ENCODE peak calls at places on chromosome 17, in four cellular contexts. One of them, this sample, is unnamed.

GRCh38 chr17:74972107-74972972 is at the start of gene HID1:
- DNase-seq in activated CD8-positive, alpha-beta T cell treated with anti-CD3 and anti-CD28 coated beads for 36 hours: peak
- DNase-seq in GM06990: peak
- DNase-seq in colonic mucosa: peak
- DNase-seq in this sample: no peak

GRCh38 chr17:39722965-39723848 is 7.1 kb downstream of the MIEN1 start:
- DNase-seq in activated CD8-positive, alpha-beta T cell treated with anti-CD3 and anti-CD28 coated beads for 36 hours: peak
- DNase-seq in GM06990: no peak
- DNase-seq in colonic mucosa: peak
- DNase-seq in this sample: no peak

GRCh38 chr17:869067-869466 is 86.9 kb downstream of the MRM3 start:
- DNase-seq in activated CD8-positive, alpha-beta T cell treated with anti-CD3 and anti-CD28 coated beads for 36 hours: no peak
- DNase-seq in GM06990: no peak
- DNase-seq in colonic mucosa: peak
- DNase-seq in this sample: no peak

GRCh38 chr17:82285141-82285540 is 11.6 kb upstream of the CSNK1D start:
- DNase-seq in activated CD8-positive, alpha-beta T cell treated with anti-CD3 and anti-CD28 coated beads for 36 hours: no peak
- DNase-seq in GM06990: no peak
- DNase-seq in colonic mucosa: no peak
- DNase-seq in this sample: no peak

GRCh38 chr17:50710650-50711049 is 2.9 kb upstream of the ANKRD40 start:
- DNase-seq in activated CD8-positive, alpha-beta T cell treated with anti-CD3 and anti-CD28 coated beads for 36 hours: no peak
- DNase-seq in GM06990: no peak
- DNase-seq in colonic mucosa: no peak
- DNase-seq in this sample: no peak

GRCh38 chr17:40112718-40113109 is 9.1 kb upstream of the MSL1 start:
- DNase-seq in activated CD8-positive, alpha-beta T cell treated with anti-CD3 and anti-CD28 coated beads for 36 hours: no peak
- DNase-seq in GM06990: no peak
- DNase-seq in colonic mucosa: no peak
- DNase-seq in this sample: no peak

GRCh38 chr17:66945451-66945850 is 19.1 kb upstream of the CACNG4 start:
- DNase-seq in activated CD8-positive, alpha-beta T cell treated with anti-CD3 and anti-CD28 coated beads for 36 hours: no peak
- DNase-seq in GM06990: no peak
- DNase-seq in colonic mucosa: no peak
- DNase-seq in this sample: no peak

GRCh38 chr17:76868669-76869208 is 535 bp downstream of the MGAT5B start:
- DNase-seq in activated CD8-positive, alpha-beta T cell treated with anti-CD3 and anti-CD28 coated beads for 36 hours: peak
- DNase-seq in GM06990: no peak
- DNase-seq in colonic mucosa: no peak
- DNase-seq in this sample: no peak

GRCh38 chr17:56598471-56598870 is 5.0 kb downstream of the NOG start:
- DNase-seq in activated CD8-positive, alpha-beta T cell treated with anti-CD3 and anti-CD28 coated beads for 36 hours: no peak
- DNase-seq in GM06990: no peak
- DNase-seq in colonic mucosa: no peak
- DNase-seq in this sample: no peak

GRCh38 chr17:74442670-74443515 is 11.0 kb downstream of the GPRC5C start:
- DNase-seq in activated CD8-positive, alpha-beta T cell treated with anti-CD3 and anti-CD28 coated beads for 36 hours: peak
- DNase-seq in GM06990: peak
- DNase-seq in colonic mucosa: peak
- DNase-seq in this sample: peak

GRCh38 chr17:73546770-73547345 is 97.4 kb downstream of the SDK2 start:
- DNase-seq in activated CD8-positive, alpha-beta T cell treated with anti-CD3 and anti-CD28 coated beads for 36 hours: peak
- DNase-seq in GM06990: no peak
- DNase-seq in colonic mucosa: peak
- DNase-seq in this sample: peak

GRCh38 chr17:40791116-40791515 is 8.6 kb downstream of the KRT28 start:
- DNase-seq in activated CD8-positive, alpha-beta T cell treated with anti-CD3 and anti-CD28 coated beads for 36 hours: no peak
- DNase-seq in GM06990: no peak
- DNase-seq in colonic mucosa: no peak
- DNase-seq in this sample: no peak

GRCh38 chr17:74276561-74277009 is 2.6 kb downstream of the DNAI2 start:
- DNase-seq in activated CD8-positive, alpha-beta T cell treated with anti-CD3 and anti-CD28 coated beads for 36 hours: no peak
- DNase-seq in GM06990: no peak
- DNase-seq in colonic mucosa: no peak
- DNase-seq in this sample: no peak

GRCh38 chr17:73879987-73880386 is 235.7 kb upstream of the SDK2 start:
- DNase-seq in activated CD8-positive, alpha-beta T cell treated with anti-CD3 and anti-CD28 coated beads for 36 hours: no peak
- DNase-seq in GM06990: no peak
- DNase-seq in colonic mucosa: no peak
- DNase-seq in this sample: no peak

GRCh38 chr17:1714980-1715802 is 5.0 kb upstream of the TLCD2 start:
- DNase-seq in activated CD8-positive, alpha-beta T cell treated with anti-CD3 and anti-CD28 coated beads for 36 hours: peak
- DNase-seq in GM06990: no peak
- DNase-seq in colonic mucosa: peak
- DNase-seq in this sample: peak

GRCh38 chr17:66371561-66371960 is 69.1 kb downstream of the PRKCA start:
- DNase-seq in activated CD8-positive, alpha-beta T cell treated with anti-CD3 and anti-CD28 coated beads for 36 hours: no peak
- DNase-seq in GM06990: no peak
- DNase-seq in colonic mucosa: no peak
- DNase-seq in this sample: peak

GRCh38 chr17:3554440-3554839 is 3.2 kb downstream of the TRPV3 start:
- DNase-seq in activated CD8-positive, alpha-beta T cell treated with anti-CD3 and anti-CD28 coated beads for 36 hours: no peak
- DNase-seq in GM06990: no peak
- DNase-seq in colonic mucosa: no peak
- DNase-seq in this sample: no peak

GRCh38 chr17:67044016-67044772 is at the start of gene CACNG1:
- DNase-seq in activated CD8-positive, alpha-beta T cell treated with anti-CD3 and anti-CD28 coated beads for 36 hours: no peak
- DNase-seq in GM06990: no peak
- DNase-seq in colonic mucosa: no peak
- DNase-seq in this sample: no peak

GRCh38 chr17:66605561-66605960 is 229.4 kb upstream of the CACNG5 start:
- DNase-seq in activated CD8-positive, alpha-beta T cell treated with anti-CD3 and anti-CD28 coated beads for 36 hours: no peak
- DNase-seq in GM06990: no peak
- DNase-seq in colonic mucosa: no peak
- DNase-seq in this sample: no peak

GRCh38 chr17:2081564-2081963 is 26.7 kb downstream of the HIC1 start:
- DNase-seq in activated CD8-positive, alpha-beta T cell treated with anti-CD3 and anti-CD28 coated beads for 36 hours: no peak
- DNase-seq in GM06990: no peak
- DNase-seq in colonic mucosa: no peak
- DNase-seq in this sample: peak

GRCh38 chr17:65324977-65325376 is 187.8 kb downstream of the RGS9 start:
- DNase-seq in activated CD8-positive, alpha-beta T cell treated with anti-CD3 and anti-CD28 coated beads for 36 hours: no peak
- DNase-seq in GM06990: no peak
- DNase-seq in colonic mucosa: no peak
- DNase-seq in this sample: no peak

GRCh38 chr17:41065829-41066624 is at the start of gene KRTAP2-4:
- DNase-seq in activated CD8-positive, alpha-beta T cell treated with anti-CD3 and anti-CD28 coated beads for 36 hours: no peak
- DNase-seq in GM06990: no peak
- DNase-seq in colonic mucosa: no peak
- DNase-seq in this sample: peak

GRCh38 chr17:73138541-73139138 is 26.2 kb upstream of the SSTR2 start:
- DNase-seq in activated CD8-positive, alpha-beta T cell treated with anti-CD3 and anti-CD28 coated beads for 36 hours: no peak
- DNase-seq in GM06990: no peak
- DNase-seq in colonic mucosa: no peak
- DNase-seq in this sample: no peak

GRCh38 chr17:39461911-39462641 is 790 bp downstream of the CDK12 start:
- DNase-seq in activated CD8-positive, alpha-beta T cell treated with anti-CD3 and anti-CD28 coated beads for 36 hours: peak
- DNase-seq in GM06990: peak
- DNase-seq in colonic mucosa: peak
- DNase-seq in this sample: no peak

GRCh38 chr17:4948997-4949320 is 629 bp upstream of the PFN1 start:
- DNase-seq in activated CD8-positive, alpha-beta T cell treated with anti-CD3 and anti-CD28 coated beads for 36 hours: peak
- DNase-seq in GM06990: peak
- DNase-seq in colonic mucosa: peak
- DNase-seq in this sample: peak

DNA sequence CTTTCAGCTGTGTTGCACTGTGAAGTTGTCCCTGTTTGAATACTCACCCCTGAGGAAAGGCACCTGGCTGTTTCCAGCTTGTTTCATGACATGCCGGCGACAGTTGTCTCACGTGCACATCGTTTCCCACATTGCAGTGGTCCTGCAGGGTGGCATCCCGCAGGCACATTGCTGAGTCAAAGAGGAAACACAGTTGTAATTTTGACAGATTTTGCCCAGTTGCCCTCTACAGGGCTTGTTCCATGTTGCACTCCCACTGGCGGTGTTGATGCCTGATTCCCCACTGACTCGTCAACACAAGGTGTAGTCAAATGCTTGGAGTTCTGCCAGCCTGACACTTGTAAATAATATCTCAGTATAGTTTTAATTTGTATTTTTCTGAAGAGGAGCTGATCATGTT is 23.8 kb downstream of the EPN2 start:
- DNase-seq in activated CD8-positive, alpha-beta T cell treated with anti-CD3 and anti-CD28 coated beads for 36 hours: no peak
- DNase-seq in GM06990: no peak
- DNase-seq in colonic mucosa: no peak
- DNase-seq in this sample: peak
- TF ChIP-seq CTCF in activated CD8-positive, alpha-beta T cell treated with anti-CD3 and anti-CD28 coated beads for 36 hours: no peak
- TF ChIP-seq CTCF in GM06990: no peak
- TF ChIP-seq CTCF in colonic mucosa: no peak
- TF ChIP-seq CTCF in this sample: peak

GRCh38 chr17:61398721-61399130 is 917 bp upstream of the TBX2 start:
- DNase-seq in activated CD8-positive, alpha-beta T cell treated with anti-CD3 and anti-CD28 coated beads for 36 hours: no peak
- DNase-seq in GM06990: no peak
- DNase-seq in colonic mucosa: no peak
- DNase-seq in this sample: peak

GRCh38 chr17:61395409-61395982 is 4.1 kb upstream of the TBX2 start:
- DNase-seq in activated CD8-positive, alpha-beta T cell treated with anti-CD3 and anti-CD28 coated beads for 36 hours: no peak
- DNase-seq in GM06990: no peak
- DNase-seq in colonic mucosa: no peak
- DNase-seq in this sample: no peak

GRCh38 chr17:61395983-61396585 is 3.6 kb upstream of the TBX2 start:
- DNase-seq in activated CD8-positive, alpha-beta T cell treated with anti-CD3 and anti-CD28 coated beads for 36 hours: no peak
- DNase-seq in GM06990: no peak
- DNase-seq in colonic mucosa: no peak
- DNase-seq in this sample: no peak

GRCh38 chr17:61396586-61397085 is 3.0 kb upstream of the TBX2 start:
- DNase-seq in activated CD8-positive, alpha-beta T cell treated with anti-CD3 and anti-CD28 coated beads for 36 hours: no peak
- DNase-seq in GM06990: no peak
- DNase-seq in colonic mucosa: no peak
- DNase-seq in this sample: no peak

GRCh38 chr17:61397086-61397842 is 2.4 kb upstream of the TBX2 start:
- DNase-seq in activated CD8-positive, alpha-beta T cell treated with anti-CD3 and anti-CD28 coated beads for 36 hours: no peak
- DNase-seq in GM06990: no peak
- DNase-seq in colonic mucosa: no peak
- DNase-seq in this sample: no peak
- TF ChIP-seq CTCF in activated CD8-positive, alpha-beta T cell treated with anti-CD3 and anti-CD28 coated beads for 36 hours: no peak
- TF ChIP-seq CTCF in GM06990: no peak
- TF ChIP-seq CTCF in colonic mucosa: no peak
- TF ChIP-seq CTCF in this sample: no peak

GRCh38 chr17:36657763-36658490 is 56.5 kb downstream of the MRM1 start:
- DNase-seq in activated CD8-positive, alpha-beta T cell treated with anti-CD3 and anti-CD28 coated beads for 36 hours: peak
- DNase-seq in GM06990: no peak
- DNase-seq in colonic mucosa: peak
- DNase-seq in this sample: no peak
- TF ChIP-seq CTCF in activated CD8-positive, alpha-beta T cell treated with anti-CD3 and anti-CD28 coated beads for 36 hours: peak
- TF ChIP-seq CTCF in GM06990: peak
- TF ChIP-seq CTCF in colonic mucosa: peak
- TF ChIP-seq CTCF in this sample: no peak

DNA sequence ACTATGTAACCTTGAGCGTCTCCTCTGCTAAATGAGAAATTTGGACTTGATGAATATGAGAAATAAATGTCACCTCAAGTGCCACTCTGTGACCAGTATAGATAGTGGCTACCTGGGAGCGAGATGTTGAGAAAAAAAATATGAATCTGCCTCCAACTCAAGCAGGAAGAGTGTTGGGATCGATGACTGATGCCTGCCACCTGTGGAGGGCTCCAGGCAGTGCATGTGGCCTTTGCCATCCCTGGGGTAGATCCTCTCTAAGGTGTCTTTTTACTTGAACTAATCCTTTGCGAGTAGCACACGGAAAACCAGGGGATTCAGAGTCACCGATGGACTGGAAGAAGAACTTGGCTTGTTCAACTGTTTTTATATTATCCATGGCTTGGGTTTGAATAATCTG is 9.4 kb downstream of the CCDC182 start:
- DNase-seq in activated CD8-positive, alpha-beta T cell treated with anti-CD3 and anti-CD28 coated beads for 36 hours: peak
- DNase-seq in GM06990: no peak
- DNase-seq in colonic mucosa: no peak
- DNase-seq in this sample: peak
- TF ChIP-seq CTCF in activated CD8-positive, alpha-beta T cell treated with anti-CD3 and anti-CD28 coated beads for 36 hours: no peak
- TF ChIP-seq CTCF in GM06990: peak
- TF ChIP-seq CTCF in colonic mucosa: no peak
- TF ChIP-seq CTCF in this sample: no peak

DNA sequence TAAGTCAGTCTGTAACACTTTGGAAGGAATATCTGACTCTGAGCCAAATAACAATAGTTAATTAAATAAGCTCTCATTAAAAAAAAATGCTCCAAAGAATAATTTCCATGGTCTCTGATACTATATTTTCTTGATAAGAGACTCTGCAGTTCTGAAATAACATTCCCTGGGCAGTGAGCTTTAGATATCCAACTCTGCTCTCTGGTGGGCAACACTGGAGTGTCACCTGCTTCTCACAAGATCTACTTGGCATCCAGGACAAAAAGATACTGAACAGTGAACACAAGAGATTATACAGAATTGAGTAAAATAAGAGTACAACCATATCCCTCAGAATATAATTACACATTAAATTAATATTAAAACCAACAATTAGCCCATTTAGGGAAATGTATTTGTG is 13.7 kb downstream of the BLMH start:
- DNase-seq in activated CD8-positive, alpha-beta T cell treated with anti-CD3 and anti-CD28 coated beads for 36 hours: peak
- DNase-seq in GM06990: no peak
- DNase-seq in colonic mucosa: no peak
- DNase-seq in this sample: peak
- TF ChIP-seq CTCF in activated CD8-positive, alpha-beta T cell treated with anti-CD3 and anti-CD28 coated beads for 36 hours: no peak
- TF ChIP-seq CTCF in GM06990: peak
- TF ChIP-seq CTCF in colonic mucosa: no peak
- TF ChIP-seq CTCF in this sample: no peak

GRCh38 chr17:45825792-45826191 is 18.9 kb upstream of the SPPL2C start:
- DNase-seq in activated CD8-positive, alpha-beta T cell treated with anti-CD3 and anti-CD28 coated beads for 36 hours: no peak
- DNase-seq in GM06990: no peak
- DNase-seq in colonic mucosa: no peak
- DNase-seq in this sample: no peak
- TF ChIP-seq CTCF in activated CD8-positive, alpha-beta T cell treated with anti-CD3 and anti-CD28 coated beads for 36 hours: no peak
- TF ChIP-seq CTCF in GM06990: no peak
- TF ChIP-seq CTCF in colonic mucosa: no peak
- TF ChIP-seq CTCF in this sample: no peak

DNA sequence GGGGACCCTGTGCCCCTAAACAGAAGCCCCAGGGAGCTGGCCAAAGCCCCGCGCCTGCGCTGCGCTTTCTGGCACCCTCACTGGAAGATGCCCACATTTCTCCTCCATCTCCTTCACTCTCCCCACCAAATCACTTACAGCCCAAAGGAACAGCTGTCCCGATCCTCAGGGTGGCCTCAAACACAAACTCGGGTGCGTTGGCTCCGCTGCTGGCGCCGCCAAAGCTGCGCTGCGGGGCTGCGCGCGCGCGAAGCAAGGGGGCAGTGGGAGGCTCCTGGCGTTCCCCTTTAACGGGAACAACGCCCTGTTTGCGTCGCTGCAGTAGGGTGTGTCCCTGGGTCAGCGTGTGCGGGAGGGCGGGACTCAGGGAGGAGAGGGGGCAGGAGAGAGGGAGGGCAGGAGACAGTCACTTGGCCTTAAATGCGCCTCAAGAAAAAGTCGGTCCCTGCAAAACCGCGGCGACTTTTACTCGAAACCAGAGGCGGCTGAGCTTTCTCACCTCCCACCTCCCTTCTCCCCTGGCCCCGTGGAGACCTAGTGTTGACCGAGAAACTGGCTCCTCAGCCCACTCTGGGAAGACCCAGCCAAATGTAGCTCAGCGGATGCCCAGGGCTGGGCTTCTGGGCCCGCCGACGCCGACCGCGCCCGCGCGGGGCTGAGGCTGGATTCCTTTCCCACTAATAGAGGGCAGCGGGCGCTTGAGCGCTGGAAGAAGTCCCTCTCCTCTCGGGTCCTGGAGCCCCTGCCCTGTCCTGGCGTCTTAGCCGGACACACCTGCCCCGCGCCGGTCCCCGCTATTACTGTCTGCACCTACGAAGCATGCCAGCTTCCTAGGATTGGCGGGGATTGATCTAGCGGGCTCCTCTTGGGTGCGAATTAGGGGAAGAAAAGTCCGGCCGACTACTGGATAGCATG is 2.6 kb downstream of the PMP22 start:
- DNase-seq in activated CD8-positive, alpha-beta T cell treated with anti-CD3 and anti-CD28 coated beads for 36 hours: peak
- DNase-seq in GM06990: peak
- DNase-seq in colonic mucosa: peak
- DNase-seq in this sample: no peak
- TF ChIP-seq CTCF in activated CD8-positive, alpha-beta T cell treated with anti-CD3 and anti-CD28 coated beads for 36 hours: no peak
- TF ChIP-seq CTCF in GM06990: no peak
- TF ChIP-seq CTCF in colonic mucosa: no peak
- TF ChIP-seq CTCF in this sample: no peak

This sample was measured in MCF 10A.